ENCODE peak calls at places on chromosomes 5 and 9, in six cellular contexts. C is choroid plexus epithelial cell, N is GM23338, A is K562, B is IMR-90, E is right atrium auricular region. L is an unnamed sample.

GRCh38 chr5:170643591-170643990 is 139.8 kb downstream of the KCNIP1 start:
- DNase-seq in C (no peak), B (no peak), A (no peak), N (no peak), E (no peak), L (no peak)

GRCh38 chr5:181167814-181168488 is 20.6 kb downstream of the OR2V2 start:
- DNase-seq in A (peak; percentile 79), N (peak; percentile 94), E (no peak), B (no peak), C (no peak), L (no peak)

GRCh38 chr9:93098236-93098946 is 2.4 kb downstream of the CARD19 start:
- DNase-seq in C (peak; percentile 97), N (no peak), E (peak; percentile 93), A (peak; percentile 43), B (peak; percentile 98), L (peak; percentile 98)

GRCh38 chr5:12385095-12385494 is 480.8 kb upstream of the CTNND2 start:
- DNase-seq in C (no peak), A (no peak), B (no peak), E (no peak), N (no peak), L (no peak)

GRCh38 chr5:23027341-23027740 is 174.2 kb upstream of the CDH12 start:
- DNase-seq in C (no peak), N (no peak), A (no peak), B (no peak), E (no peak), L (no peak)

GRCh38 chr5:113058269-113058668 is 81.7 kb downstream of the DCP2 start:
- DNase-seq in B (no peak), E (no peak), N (peak; percentile 64), C (no peak), A (no peak), L (no peak)

GRCh38 chr5:34053133-34053532 is 10.1 kb upstream of the C1QTNF3 start:
- DNase-seq in N (no peak), C (peak; percentile 62), B (peak; percentile 78), A (no peak), E (no peak), L (peak; percentile 87)

GRCh38 chr5:148972958-148973357 is 89.9 kb downstream of the SH3TC2 start:
- DNase-seq in B (peak; percentile 89), E (peak; percentile 87), N (no peak), C (peak; percentile 62), A (no peak), L (peak; percentile 78)

GRCh38 chr9:118578467-118578866 is 790.8 kb downstream of the BRINP1 start:
- DNase-seq in N (no peak), B (no peak), A (no peak), E (no peak), C (peak; percentile 81), L (peak; percentile 69)

GRCh38 chr5:174693697-174694400 is 30.5 kb upstream of the MSX2 start:
- DNase-seq in B (no peak), E (no peak), C (no peak), A (no peak), N (peak; percentile 5), L (no peak)

GRCh38 chr5:83567741-83568530 is 96.4 kb downstream of the VCAN start:
- DNase-seq in E (no peak), C (peak; percentile 97), B (peak; percentile 93), N (no peak), A (no peak), L (peak; percentile 95)

GRCh38 chr5:132747064-132747692 is at the start of gene CCNI2:
- DNase-seq in A (no peak), B (no peak), C (no peak), N (peak; percentile 64), E (no peak), L (no peak)

GRCh38 chr5:174520420-174521396 is 203.7 kb upstream of the MSX2 start:
- DNase-seq in N (peak; percentile 62), E (peak; percentile 47), B (peak; percentile 17), A (no peak), C (peak; percentile 19), L (peak; percentile 15)

GRCh38 chr9:124215956-124216355 is 41.8 kb upstream of the NEK6 start:
- DNase-seq in C (no peak), A (no peak), N (no peak), E (no peak), B (no peak), L (no peak)

GRCh38 chr5:5572010-5572982 is 149.8 kb downstream of the ICE1 start:
- DNase-seq in C (no peak), B (no peak), E (no peak), N (peak; percentile 15), A (peak; percentile 49), L (no peak)

GRCh38 chr5:124670672-124671592 is 75.5 kb downstream of the ZNF608 start:
- DNase-seq in E (no peak), A (no peak), B (no peak), N (no peak), C (peak; percentile 63), L (no peak)
- H3K4me3 ChIP-seq in E (no peak overlapping the region), A (no peak overlapping the region), B (no peak overlapping the region), N (no peak overlapping the region), C (no peak overlapping the region), L (no peak overlapping the region)

GRCh38 chr9:95057121-95057520 is 260.4 kb downstream of the FANCC start:
- DNase-seq in E (no peak), C (peak; percentile 55), N (no peak), A (no peak), B (peak; percentile 82), L (peak; percentile 42)
- H3K4me3 ChIP-seq in E (no peak overlapping the region), C (no peak overlapping the region), N (no peak overlapping the region), A (no peak overlapping the region), B (peak overlapping the region; percentile 22), L (no peak overlapping the region)

GRCh38 chr9:17081814-17082213 is 53.0 kb upstream of the CNTLN start:
- DNase-seq in N (no peak), B (peak; percentile 10), E (no peak), A (no peak), C (peak; percentile 14), L (peak; percentile 20)

GRCh38 chr9:17075146-17075757 is 59.6 kb upstream of the CNTLN start:
- DNase-seq in E (no peak), C (no peak), A (no peak), N (no peak), B (no peak), L (no peak)

GRCh38 chr9:17081351-17081750 is 53.5 kb upstream of the CNTLN start:
- DNase-seq in E (no peak), C (no peak), B (no peak), A (no peak), N (peak; percentile 3), L (no peak)

DNA sequence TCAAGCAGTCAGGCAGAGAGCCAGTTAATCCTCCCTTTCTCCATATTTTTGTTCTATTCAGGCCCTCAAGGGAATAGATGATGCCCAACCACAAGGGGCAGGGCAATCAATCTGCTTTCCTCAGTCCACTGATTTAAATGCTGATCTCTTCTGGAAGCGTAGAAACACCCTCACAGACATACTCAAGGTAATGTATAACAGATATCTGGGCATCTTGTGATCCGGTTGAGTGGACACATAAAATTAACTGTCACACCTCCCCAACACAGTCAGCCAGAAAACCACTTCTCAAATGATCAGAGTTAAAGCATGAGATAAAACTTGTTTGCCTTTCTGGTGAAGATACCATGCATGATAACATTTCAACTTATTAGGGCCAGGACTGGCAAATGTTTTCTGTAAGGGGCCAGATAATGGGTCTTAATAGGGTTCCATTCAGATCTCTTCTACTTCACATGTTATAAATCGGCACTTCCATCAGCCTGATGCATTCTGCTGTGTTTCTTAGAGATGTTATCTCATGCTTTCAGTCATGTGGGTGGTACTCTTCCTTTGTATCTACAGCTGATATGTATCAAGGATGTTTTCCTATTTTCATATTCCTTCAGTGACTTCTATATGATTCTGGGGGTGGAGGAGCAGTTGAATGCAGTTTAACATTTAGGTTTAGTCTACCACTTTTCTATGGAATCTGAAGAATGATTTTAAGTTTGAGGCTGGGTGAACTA is 58.9 kb upstream of the CNTLN start:
- DNase-seq in N (no peak), C (no peak), A (no peak), B (no peak), E (no peak), L (no peak)
- H3K4me3 ChIP-seq in N (no peak overlapping the region), C (no peak overlapping the region), A (no peak overlapping the region), B (no peak overlapping the region), E (no peak overlapping the region), L (no peak overlapping the region)

GRCh38 chr5:80223561-80223960 is 32.3 kb downstream of the SERINC5 start:
- DNase-seq in B (no peak), E (no peak), N (no peak), C (no peak), A (no peak), L (no peak)
- H3K4me3 ChIP-seq in B (no peak overlapping the region), E (no peak overlapping the region), N (no peak overlapping the region), C (no peak overlapping the region), A (no peak overlapping the region), L (no peak overlapping the region)

GRCh38 chr9:134640491-134641172 is 971 bp upstream of the COL5A1 start:
- DNase-seq in A (no peak), E (no peak), C (no peak), B (no peak), N (no peak), L (no peak)
- H3K4me3 ChIP-seq in A (no peak overlapping the region), E (peak overlapping the region; percentile 57), C (peak overlapping the region; percentile 85), B (peak overlapping the region; percentile 39), N (peak overlapping the region; percentile 80), L (peak overlapping the region; percentile 28)

GRCh38 chr9:136485049-136485647 is 2.3 kb upstream of the SEC16A start:
- DNase-seq in A (peak; percentile 67), N (peak; percentile 90), C (peak; percentile 85), B (peak; percentile 61), E (peak; percentile 90), L (peak; percentile 69)
- H3K4me3 ChIP-seq in A (no peak overlapping the region), N (no peak overlapping the region), C (no peak overlapping the region), B (no peak overlapping the region), E (no peak overlapping the region), L (no peak overlapping the region)

DNA sequence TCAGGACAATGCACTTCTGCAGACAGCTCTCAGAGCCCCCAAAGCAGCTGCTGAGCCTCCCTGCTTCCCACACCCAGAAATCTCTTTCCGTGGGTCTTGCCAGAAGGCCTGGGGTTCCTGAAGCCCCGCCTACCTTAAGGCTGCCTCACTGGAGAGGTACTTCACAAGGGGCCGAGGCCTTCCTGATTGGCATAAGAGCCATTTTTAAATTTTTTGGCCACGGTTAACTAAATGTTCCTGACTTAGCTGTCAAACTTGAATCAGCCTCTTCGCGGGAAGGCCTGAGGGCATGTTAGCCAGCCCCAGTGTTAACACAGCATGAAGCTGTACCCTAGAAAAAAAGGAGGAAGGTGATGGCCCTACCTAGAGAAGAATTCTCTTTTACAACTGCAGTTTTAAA is 20.7 kb upstream of the EPB41L4B start:
- DNase-seq in C (no peak), B (no peak), E (no peak), A (no peak), N (no peak), L (no peak)
- H3K4me3 ChIP-seq in C (no peak overlapping the region), B (no peak overlapping the region), E (no peak overlapping the region), A (no peak overlapping the region), N (no peak overlapping the region), L (no peak overlapping the region)

GRCh38 chr9:86274821-86275643 is 7.3 kb downstream of the ISCA1 start:
- DNase-seq in N (peak; percentile 41), A (no peak), B (no peak), E (no peak), C (no peak), L (no peak)

GRCh38 chr9:86279839-86280238 is 2.5 kb downstream of the ISCA1 start:
- DNase-seq in B (no peak), E (no peak), N (no peak), C (peak; percentile 31), A (no peak), L (no peak)

GRCh38 chr9:86280580-86280979 is 1.8 kb downstream of the ISCA1 start:
- DNase-seq in C (no peak), E (no peak), A (no peak), B (no peak), N (no peak), L (no peak)

GRCh38 chr9:86275962-86276361 is 6.4 kb downstream of the ISCA1 start:
- DNase-seq in N (peak; percentile 28), C (peak; percentile 52), A (no peak), B (no peak), E (no peak), L (no peak)

GRCh38 chr9:86277072-86277471 is 5.3 kb downstream of the ISCA1 start:
- DNase-seq in E (no peak), A (no peak), B (no peak), N (no peak), C (no peak), L (no peak)
- H3K4me3 ChIP-seq in E (no peak overlapping the region), A (no peak overlapping the region), B (no peak overlapping the region), N (no peak overlapping the region), C (no peak overlapping the region), L (no peak overlapping the region)

L was measured in astrocyte of the spinal cord.